ENCODE peak calls at places on chromosomes 1 and 21, in eight cellular contexts. R is hepatocyte; K is mesenchymal stem cell; S is GM20000; N is stimulated activated CD4-positive, alpha-beta T cell treated with anti-CD3 and anti-CD28 coated beads, Interleukin-4, amount 100 ng/mL, for 4 hours; P is erythroblast; O is HTR-8/SVneo; H is IMR-90. I is an unnamed sample.

GRCh38 chr1:154158307-154159125 is 3.6 kb upstream of the NUP210L start:
- DNase-seq in R (no peak), N (no peak), O (no peak), K (no peak), S (peak), H (no peak), P (no peak), I (no peak)

GRCh38 chr1:145773423-145773822 is 50.5 kb downstream of the RNF115 start:
- DNase-seq in N (no peak), K (no peak), O (no peak), P (no peak), S (no peak), H (no peak), R (no peak), I (no peak)

GRCh38 chr21:44267655-44268142 is 6.0 kb upstream of the DNMT3L start:
- DNase-seq in K (no peak), O (no peak), H (no peak), N (no peak), P (no peak), R (no peak), S (no peak), I (peak)

GRCh38 chr1:119531606-119532323 is 24.8 kb downstream of the HSD3B1 start:
- DNase-seq in O (no peak), R (no peak), N (no peak), H (no peak), K (no peak), P (no peak), S (no peak), I (no peak)

GRCh38 chr1:245933431-245934042 is 573.5 kb downstream of the SMYD3 start:
- DNase-seq in S (no peak), O (no peak), P (no peak), R (no peak), K (no peak), H (no peak), N (no peak), I (no peak)

GRCh38 chr1:151720190-151720953 is 950 bp upstream of the RIIAD1 start:
- DNase-seq in O (no peak), P (peak), R (no peak), H (peak), N (no peak), S (peak), K (peak), I (peak)

GRCh38 chr1:90802622-90803021 is 85.5 kb upstream of the BARHL2 start:
- DNase-seq in O (no peak), R (no peak), S (no peak), P (no peak), N (no peak), H (no peak), K (no peak), I (no peak)

GRCh38 chr1:88404582-88404981 is 279.5 kb upstream of the PKN2 start:
- DNase-seq in R (no peak), H (no peak), O (no peak), N (no peak), K (no peak), S (no peak), P (no peak), I (no peak)

GRCh38 chr1:7679873-7680790 is 91.0 kb upstream of the VAMP3 start:
- DNase-seq in R (peak), K (peak), N (peak), H (peak), S (peak), P (no peak), O (peak), I (peak)

GRCh38 chr1:47843059-47843458 is 154.1 kb downstream of the TRABD2B start:
- DNase-seq in N (no peak), H (no peak), K (no peak), R (no peak), P (no peak), O (no peak), S (no peak), I (no peak)

GRCh38 chr1:169999357-169999756 is 75.1 kb downstream of the KIFAP3 start:
- DNase-seq in H (peak), N (no peak), P (no peak), O (no peak), R (peak), S (no peak), K (peak), I (peak)

I was measured in fibroblast of villous mesenchyme.